ENCODE peak calls at places on chromosomes 12 and 14, in six cellular contexts. Y, S, I, B, J and K are unnamed samples. For H3K4me1, the result is how much of the 10 kb centered on the place peaks cover.

GRCh38 chr14:71711619-71712018 is 220.6 kb upstream of the RGS6 start:
- DNase-seq in Y (no peak), S (no peak), I (no peak), B (no peak), J (no peak), K (no peak)

GRCh38 chr12:51951843-51952722 is 584 bp downstream of the ACVR1B start:
- DNase-seq in Y (peak), S (no peak), I (no peak), B (peak), J (no peak), K (peak)

GRCh38 chr12:2575245-2575644 is 219.5 kb upstream of the FKBP4 start:
- DNase-seq in Y (no peak), S (no peak), I (no peak), B (no peak), J (no peak), K (no peak)

GRCh38 chr12:6250343-6250742 is 50.1 kb downstream of the CD9 start:
- DNase-seq in Y (no peak), S (no peak), I (no peak), B (no peak), J (no peak), K (no peak)

GRCh38 chr14:66696326-66696725 is 188.4 kb downstream of the GPHN start:
- DNase-seq in Y (no peak), S (no peak), I (no peak), B (no peak), J (no peak), K (no peak)

GRCh38 chr12:42299392-42300308 is 26.2 kb downstream of the ZCRB1 start:
- DNase-seq in Y (no peak), S (no peak), I (no peak), B (no peak), J (no peak), K (no peak)

GRCh38 chr12:67515679-67516363 is 132.7 kb upstream of the DYRK2 start:
- DNase-seq in Y (peak), S (no peak), I (peak), B (peak), J (no peak), K (no peak)

GRCh38 chr12:24393105-24393504 is 443.6 kb upstream of the SOX5 start:
- DNase-seq in Y (no peak), S (no peak), I (no peak), B (no peak), J (no peak), K (no peak)

GRCh38 chr12:98352218-98352811 is 163.1 kb upstream of the TMPO start:
- DNase-seq in Y (no peak), S (peak), I (no peak), B (no peak), J (peak), K (no peak)

GRCh38 chr12:60501124-60501729 is 905.4 kb downstream of the SLC16A7 start:
- DNase-seq in Y (no peak), S (no peak), I (no peak), B (no peak), J (no peak), K (no peak)

GRCh38 chr12:105948331-105948730 is 190.4 kb downstream of the NUAK1 start:
- DNase-seq in Y (no peak), S (no peak), I (no peak), B (no peak), J (no peak), K (no peak)

GRCh38 chr14:50830932-50831703 is at the start of gene NIN:
- DNase-seq in Y (peak), S (peak), I (peak), B (peak), J (no peak), K (peak)

GRCh38 chr12:119365451-119365850 is 30.9 kb downstream of the CCDC60 start:
- DNase-seq in Y (no peak), S (no peak), I (no peak), B (no peak), J (no peak), K (no peak)
- TF ChIP-seq POLR2A in Y (no peak), S (no peak), I (no peak), B (no peak), J (no peak), K (no peak)

DNA sequence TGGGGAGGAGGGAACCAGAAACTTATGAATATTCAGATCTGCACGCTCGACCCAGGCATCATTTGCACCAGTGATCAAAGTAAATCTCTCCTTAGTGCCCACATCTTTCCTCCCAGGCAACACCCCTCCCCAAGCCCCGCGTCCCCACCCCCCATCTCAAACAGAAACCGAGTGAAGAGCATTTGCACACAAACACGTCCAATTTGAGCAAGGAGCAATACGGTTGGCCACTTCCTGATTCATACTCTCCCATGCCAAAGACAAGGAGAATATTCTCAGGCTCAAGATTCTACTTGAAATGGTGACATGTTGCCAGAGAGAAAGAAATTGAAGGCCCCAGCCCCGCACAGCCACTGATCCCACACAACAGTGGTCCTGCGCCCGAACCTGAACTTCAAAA is 7.1 kb downstream of the FOXN3 start:
- DNase-seq in Y (no peak), S (no peak), I (no peak), B (no peak), J (no peak), K (no peak)
- H3K4me3 ChIP-seq in Y (no peak), S (no peak), I (no peak), B (no peak), J (no peak), K (no peak)

GRCh38 chr14:95439881-95440280 is 76.6 kb downstream of the SYNE3 start:
- DNase-seq in Y (no peak), S (no peak), I (no peak), B (no peak), J (no peak), K (no peak)

GRCh38 chr14:95442633-95443021 is 73.8 kb downstream of the SYNE3 start:
- DNase-seq in Y (peak), S (peak), I (peak), B (peak), J (peak), K (peak)

GRCh38 chr14:95440496-95440895 is 76.0 kb downstream of the SYNE3 start:
- DNase-seq in Y (no peak), S (no peak), I (no peak), B (no peak), J (no peak), K (no peak)

GRCh38 chr14:95442016-95442632 is 74.3 kb downstream of the SYNE3 start:
- DNase-seq in Y (no peak), S (no peak), I (no peak), B (no peak), J (no peak), K (no peak)

GRCh38 chr14:95440951-95441350 is 75.5 kb downstream of the SYNE3 start:
- DNase-seq in Y (no peak), S (no peak), I (no peak), B (no peak), J (no peak), K (no peak)
- H3K4me1 ChIP-seq in Y (under half), S (under half), I (under half), B (under half), J (under half), K (under half)

GRCh38 chr14:61500046-61500445 is 178.7 kb downstream of the PRKCH start:
- DNase-seq in Y (no peak), S (no peak), I (no peak), B (no peak), J (no peak), K (no peak)

GRCh38 chr14:61503167-61503801 is 181.9 kb downstream of the PRKCH start:
- DNase-seq in Y (no peak), S (no peak), I (no peak), B (no peak), J (no peak), K (no peak)

GRCh38 chr14:61502459-61503093 is 181.2 kb downstream of the PRKCH start:
- DNase-seq in Y (no peak), S (no peak), I (no peak), B (no peak), J (no peak), K (no peak)

GRCh38 chr14:61504841-61505340 is 183.5 kb downstream of the PRKCH start:
- DNase-seq in Y (no peak), S (no peak), I (no peak), B (no peak), J (no peak), K (no peak)

DNA sequence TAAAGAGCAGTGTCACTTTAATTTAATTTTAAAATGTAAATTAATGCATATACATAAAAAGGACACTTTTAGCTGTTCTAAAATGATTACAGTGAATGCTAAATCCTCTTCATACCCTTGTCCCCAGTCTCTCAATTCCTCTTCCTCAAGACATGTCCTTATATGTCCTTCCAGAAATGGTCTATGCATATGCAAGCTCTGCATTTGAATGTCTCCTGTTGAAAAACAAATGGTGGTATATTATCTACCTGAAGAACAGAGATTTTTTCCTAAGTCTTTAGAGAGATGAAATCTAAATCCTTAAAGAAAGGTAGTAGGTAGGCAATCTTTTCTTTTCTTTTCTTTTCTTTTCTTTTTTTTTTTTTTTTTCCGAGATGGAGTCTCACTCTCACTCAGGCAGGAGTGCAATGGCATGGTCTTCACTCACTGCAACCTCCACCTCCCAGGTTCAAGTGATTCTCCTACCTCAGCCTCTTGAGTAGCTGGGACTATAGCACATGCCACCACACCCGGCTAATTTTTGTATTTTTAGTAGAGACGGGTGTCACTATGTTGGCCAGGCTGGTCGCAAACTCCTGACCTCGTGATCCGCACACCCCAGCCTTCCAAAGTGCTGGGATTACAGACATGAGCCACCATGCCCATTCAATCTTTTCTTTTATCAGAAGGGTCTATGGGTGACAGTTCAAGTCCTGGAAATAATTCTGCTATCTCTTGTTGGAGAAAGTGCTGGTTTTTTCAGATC is 180.5 kb downstream of the PRKCH start:
- DNase-seq in Y (no peak), S (no peak), I (no peak), B (no peak), J (no peak), K (no peak)
- TF ChIP-seq POLR2A in Y (no peak), S (no peak), I (no peak), B (no peak), J (no peak), K (no peak)

GRCh38 chr14:31024042-31024480 is 1.4 kb upstream of the AP4S1 start:
- DNase-seq in Y (no peak), S (no peak), I (no peak), B (no peak), J (no peak), K (no peak)
- H3K4me3 ChIP-seq in Y (no peak), S (peak), I (no peak), B (peak), J (peak), K (no peak)

DNA sequence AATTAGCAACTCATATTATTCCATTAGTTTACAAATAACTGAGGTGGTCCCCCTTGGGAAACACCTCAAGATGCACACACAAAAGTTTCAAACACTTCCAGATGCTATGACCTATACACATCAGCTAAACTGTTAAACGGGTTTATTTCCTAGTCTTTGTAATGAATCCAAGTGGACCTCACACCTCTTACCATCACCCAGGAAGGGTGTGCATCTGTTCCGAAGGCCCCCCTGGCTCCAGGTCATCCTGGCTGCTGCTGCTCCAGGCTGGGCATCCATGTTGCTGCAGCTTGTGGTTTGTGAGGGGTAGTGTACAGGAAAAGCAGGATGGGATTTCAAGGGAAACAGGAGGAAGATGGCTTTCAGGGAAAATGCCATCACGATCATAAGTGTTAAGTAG is 6.8 kb downstream of the HNRNPC start:
- DNase-seq in Y (no peak), S (no peak), I (no peak), B (no peak), J (no peak), K (no peak)
- H3K4me1 ChIP-seq in Y (half or more), S (half or more), I (half or more), B (half or more), J (under half), K (under half)